ENCODE peak calls at places on chromosome 1, in nine cellular contexts. One of them, this sample, is unnamed.

GRCh38 chr1:93593868-93594602 is 87.6 kb downstream of the BCAR3 start:
- DNase-seq in fibroblast of pulmonary artery: no peak
- DNase-seq in epithelial cell of proximal tubule: no peak
- DNase-seq in HCT116: no peak
- DNase-seq in choroid plexus epithelial cell: no peak
- DNase-seq in endothelial cell: no peak
- DNase-seq in foreskin fibroblast: no peak
- DNase-seq in GM13976: no peak
- DNase-seq in WTC11: no peak
- DNase-seq in this sample: no peak

GRCh38 chr1:230274254-230274653 is 151.9 kb downstream of the PGBD5 start:
- DNase-seq in choroid plexus epithelial cell: no peak
- DNase-seq in GM13976: no peak
- DNase-seq in WTC11: peak
- DNase-seq in fibroblast of pulmonary artery: no peak
- DNase-seq in endothelial cell: no peak
- DNase-seq in foreskin fibroblast: no peak
- DNase-seq in HCT116: no peak
- DNase-seq in epithelial cell of proximal tubule: no peak
- DNase-seq in this sample: no peak

GRCh38 chr1:7500381-7501258 is 270.5 kb upstream of the VAMP3 start:
- DNase-seq in WTC11: no peak
- DNase-seq in choroid plexus epithelial cell: no peak
- DNase-seq in endothelial cell: no peak
- DNase-seq in foreskin fibroblast: no peak
- DNase-seq in GM13976: no peak
- DNase-seq in epithelial cell of proximal tubule: no peak
- DNase-seq in HCT116: no peak
- DNase-seq in fibroblast of pulmonary artery: no peak
- DNase-seq in this sample: no peak

GRCh38 chr1:172895050-172895460 is 155.7 kb downstream of the TNFSF18 start:
- DNase-seq in GM13976: peak
- DNase-seq in epithelial cell of proximal tubule: no peak
- DNase-seq in endothelial cell: no peak
- DNase-seq in fibroblast of pulmonary artery: no peak
- DNase-seq in WTC11: no peak
- DNase-seq in choroid plexus epithelial cell: peak
- DNase-seq in HCT116: no peak
- DNase-seq in foreskin fibroblast: no peak
- DNase-seq in this sample: peak

GRCh38 chr1:182235604-182235951 is 156.0 kb downstream of the GLUL start:
- DNase-seq in HCT116: no peak
- DNase-seq in foreskin fibroblast: no peak
- DNase-seq in fibroblast of pulmonary artery: no peak
- DNase-seq in epithelial cell of proximal tubule: no peak
- DNase-seq in choroid plexus epithelial cell: no peak
- DNase-seq in WTC11: no peak
- DNase-seq in endothelial cell: no peak
- DNase-seq in GM13976: no peak
- DNase-seq in this sample: peak

GRCh38 chr1:89989791-89990190 is 5.1 kb upstream of the ZNF326 start:
- DNase-seq in foreskin fibroblast: no peak
- DNase-seq in WTC11: no peak
- DNase-seq in GM13976: no peak
- DNase-seq in epithelial cell of proximal tubule: no peak
- DNase-seq in fibroblast of pulmonary artery: no peak
- DNase-seq in endothelial cell: no peak
- DNase-seq in choroid plexus epithelial cell: peak
- DNase-seq in HCT116: no peak
- DNase-seq in this sample: no peak

GRCh38 chr1:64982134-64982533 is 15.8 kb upstream of the JAK1 start:
- DNase-seq in epithelial cell of proximal tubule: peak
- DNase-seq in HCT116: no peak
- DNase-seq in GM13976: no peak
- DNase-seq in fibroblast of pulmonary artery: no peak
- DNase-seq in WTC11: no peak
- DNase-seq in endothelial cell: no peak
- DNase-seq in choroid plexus epithelial cell: no peak
- DNase-seq in foreskin fibroblast: no peak
- DNase-seq in this sample: no peak

GRCh38 chr1:101520302-101520701 is 283.5 kb downstream of the S1PR1 start:
- DNase-seq in endothelial cell: peak
- DNase-seq in foreskin fibroblast: peak
- DNase-seq in fibroblast of pulmonary artery: peak
- DNase-seq in epithelial cell of proximal tubule: no peak
- DNase-seq in WTC11: peak
- DNase-seq in HCT116: peak
- DNase-seq in GM13976: peak
- DNase-seq in choroid plexus epithelial cell: peak
- DNase-seq in this sample: peak

GRCh38 chr1:244969355-244970235 is 105.3 kb upstream of the HNRNPU start:
- DNase-seq in foreskin fibroblast: peak
- DNase-seq in HCT116: peak
- DNase-seq in GM13976: no peak
- DNase-seq in choroid plexus epithelial cell: peak
- DNase-seq in fibroblast of pulmonary artery: peak
- DNase-seq in endothelial cell: peak
- DNase-seq in epithelial cell of proximal tubule: peak
- DNase-seq in WTC11: peak
- DNase-seq in this sample: peak

DNA sequence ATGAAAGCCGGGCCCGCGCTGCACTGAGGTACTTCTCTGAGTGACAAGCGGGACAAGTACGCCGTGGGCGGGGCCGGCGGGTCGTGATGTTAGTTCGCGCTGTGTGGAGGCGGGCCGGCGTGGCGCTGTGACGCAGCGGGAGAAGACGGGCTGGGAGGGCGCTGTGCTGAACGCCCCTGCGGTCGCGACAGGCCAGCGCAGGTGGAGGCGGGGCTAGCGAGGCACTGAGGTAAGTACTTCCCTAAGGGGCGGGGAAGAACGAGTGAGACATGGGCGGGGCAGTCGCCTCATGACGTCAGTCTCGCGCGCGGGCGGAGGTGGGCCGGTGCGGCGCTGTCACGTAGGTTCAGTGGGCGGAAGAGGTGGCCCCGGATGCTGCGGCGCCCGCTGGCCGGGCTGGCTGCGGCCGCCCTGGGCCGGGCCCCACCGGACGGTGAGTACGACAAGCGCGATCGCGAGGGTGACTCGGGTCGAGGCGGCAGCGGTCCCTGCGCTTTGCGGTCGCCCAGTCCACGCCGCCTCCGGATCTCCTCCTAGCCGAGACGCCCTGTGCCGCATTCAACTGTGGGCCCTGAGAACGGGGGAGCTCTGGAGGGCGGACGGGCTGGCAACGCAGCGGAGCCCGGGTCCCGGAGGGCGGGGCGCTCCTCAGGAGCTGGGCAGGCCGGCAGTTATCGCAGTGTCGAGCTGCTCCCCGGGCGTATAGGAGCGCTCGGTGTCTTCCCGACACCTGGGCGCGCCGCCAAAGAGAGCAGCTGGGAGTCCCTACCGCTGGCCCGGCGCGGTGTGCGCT is at the start of gene GUK1:
- DNase-seq in foreskin fibroblast: peak
- DNase-seq in fibroblast of pulmonary artery: peak
- DNase-seq in HCT116: peak
- DNase-seq in choroid plexus epithelial cell: peak
- DNase-seq in epithelial cell of proximal tubule: peak
- DNase-seq in GM13976: peak
- DNase-seq in endothelial cell: peak
- DNase-seq in WTC11: peak
- DNase-seq in this sample: peak
- TF ChIP-seq CTCF in foreskin fibroblast: peak
- TF ChIP-seq CTCF in fibroblast of pulmonary artery: no peak
- TF ChIP-seq CTCF in HCT116: no peak
- TF ChIP-seq CTCF in choroid plexus epithelial cell: no peak
- TF ChIP-seq CTCF in epithelial cell of proximal tubule: peak
- TF ChIP-seq CTCF in GM13976: peak
- TF ChIP-seq CTCF in endothelial cell: no peak
- TF ChIP-seq CTCF in WTC11: no peak
- TF ChIP-seq CTCF in this sample: peak

GRCh38 chr1:225441314-225442119 is 13.7 kb upstream of the LBR start:
- DNase-seq in fibroblast of pulmonary artery: no peak
- DNase-seq in choroid plexus epithelial cell: peak
- DNase-seq in endothelial cell: no peak
- DNase-seq in WTC11: no peak
- DNase-seq in epithelial cell of proximal tubule: no peak
- DNase-seq in HCT116: no peak
- DNase-seq in GM13976: no peak
- DNase-seq in foreskin fibroblast: no peak
- DNase-seq in this sample: peak
- TF ChIP-seq CTCF in fibroblast of pulmonary artery: peak
- TF ChIP-seq CTCF in choroid plexus epithelial cell: peak
- TF ChIP-seq CTCF in endothelial cell: no peak
- TF ChIP-seq CTCF in WTC11: no peak
- TF ChIP-seq CTCF in epithelial cell of proximal tubule: peak
- TF ChIP-seq CTCF in HCT116: peak
- TF ChIP-seq CTCF in GM13976: peak
- TF ChIP-seq CTCF in foreskin fibroblast: peak
- TF ChIP-seq CTCF in this sample: peak

DNA sequence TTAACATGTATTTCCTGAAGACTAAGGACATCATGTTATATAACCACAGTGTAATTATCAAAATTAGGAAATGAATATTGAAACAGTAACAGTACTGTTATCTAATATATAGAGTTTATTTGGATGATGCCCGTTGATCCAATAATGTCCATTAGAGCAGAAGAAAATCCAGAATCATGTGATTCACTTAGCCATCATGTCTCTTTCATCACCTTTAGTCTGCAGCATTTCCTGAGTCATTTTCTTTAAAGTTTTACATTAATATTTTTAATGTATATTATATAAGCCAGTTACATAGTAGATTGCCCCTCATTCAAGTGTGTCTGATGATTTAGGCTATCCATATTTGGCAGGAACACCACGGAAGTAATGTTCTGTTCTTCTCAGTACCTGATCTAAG is 28.9 kb downstream of the MPZL1 start:
- DNase-seq in epithelial cell of proximal tubule: no peak
- DNase-seq in foreskin fibroblast: no peak
- DNase-seq in HCT116: no peak
- DNase-seq in GM13976: no peak
- DNase-seq in choroid plexus epithelial cell: no peak
- DNase-seq in fibroblast of pulmonary artery: no peak
- DNase-seq in WTC11: no peak
- DNase-seq in endothelial cell: no peak
- DNase-seq in this sample: no peak
- TF ChIP-seq CTCF in epithelial cell of proximal tubule: no peak
- TF ChIP-seq CTCF in foreskin fibroblast: no peak
- TF ChIP-seq CTCF in HCT116: no peak
- TF ChIP-seq CTCF in GM13976: no peak
- TF ChIP-seq CTCF in choroid plexus epithelial cell: no peak
- TF ChIP-seq CTCF in fibroblast of pulmonary artery: no peak
- TF ChIP-seq CTCF in WTC11: no peak
- TF ChIP-seq CTCF in endothelial cell: no peak
- TF ChIP-seq CTCF in this sample: no peak

GRCh38 chr1:151199860-151200581 is 1.7 kb downstream of the PIP5K1A start:
- DNase-seq in WTC11: no peak
- DNase-seq in epithelial cell of proximal tubule: peak
- DNase-seq in GM13976: no peak
- DNase-seq in choroid plexus epithelial cell: peak
- DNase-seq in foreskin fibroblast: peak
- DNase-seq in endothelial cell: no peak
- DNase-seq in fibroblast of pulmonary artery: peak
- DNase-seq in HCT116: no peak
- DNase-seq in this sample: peak

GRCh38 chr1:151193856-151194255 is 3.9 kb upstream of the VPS72 start:
- DNase-seq in HCT116: no peak
- DNase-seq in choroid plexus epithelial cell: no peak
- DNase-seq in foreskin fibroblast: no peak
- DNase-seq in fibroblast of pulmonary artery: no peak
- DNase-seq in endothelial cell: no peak
- DNase-seq in WTC11: no peak
- DNase-seq in GM13976: no peak
- DNase-seq in epithelial cell of proximal tubule: no peak
- DNase-seq in this sample: no peak

GRCh38 chr1:151197863-151198253 is 494 bp upstream of the PIP5K1A start:
- DNase-seq in endothelial cell: no peak
- DNase-seq in HCT116: no peak
- DNase-seq in WTC11: no peak
- DNase-seq in epithelial cell of proximal tubule: no peak
- DNase-seq in foreskin fibroblast: no peak
- DNase-seq in choroid plexus epithelial cell: no peak
- DNase-seq in fibroblast of pulmonary artery: no peak
- DNase-seq in GM13976: no peak
- DNase-seq in this sample: no peak

GRCh38 chr1:151196292-151196800 is 2.0 kb upstream of the PIP5K1A start:
- DNase-seq in choroid plexus epithelial cell: peak
- DNase-seq in GM13976: peak
- DNase-seq in fibroblast of pulmonary artery: peak
- DNase-seq in HCT116: peak
- DNase-seq in epithelial cell of proximal tubule: peak
- DNase-seq in WTC11: peak
- DNase-seq in foreskin fibroblast: peak
- DNase-seq in endothelial cell: peak
- DNase-seq in this sample: peak

GRCh38 chr1:151198254-151199127 is at the start of gene PIP5K1A:
- DNase-seq in HCT116: peak
- DNase-seq in foreskin fibroblast: peak
- DNase-seq in fibroblast of pulmonary artery: peak
- DNase-seq in epithelial cell of proximal tubule: peak
- DNase-seq in endothelial cell: peak
- DNase-seq in choroid plexus epithelial cell: peak
- DNase-seq in WTC11: peak
- DNase-seq in GM13976: peak
- DNase-seq in this sample: peak
- TF ChIP-seq CTCF in HCT116: no peak
- TF ChIP-seq CTCF in foreskin fibroblast: no peak
- TF ChIP-seq CTCF in fibroblast of pulmonary artery: no peak
- TF ChIP-seq CTCF in epithelial cell of proximal tubule: no peak
- TF ChIP-seq CTCF in endothelial cell: no peak
- TF ChIP-seq CTCF in choroid plexus epithelial cell: no peak
- TF ChIP-seq CTCF in WTC11: no peak
- TF ChIP-seq CTCF in GM13976: no peak
- TF ChIP-seq CTCF in this sample: no peak

DNA sequence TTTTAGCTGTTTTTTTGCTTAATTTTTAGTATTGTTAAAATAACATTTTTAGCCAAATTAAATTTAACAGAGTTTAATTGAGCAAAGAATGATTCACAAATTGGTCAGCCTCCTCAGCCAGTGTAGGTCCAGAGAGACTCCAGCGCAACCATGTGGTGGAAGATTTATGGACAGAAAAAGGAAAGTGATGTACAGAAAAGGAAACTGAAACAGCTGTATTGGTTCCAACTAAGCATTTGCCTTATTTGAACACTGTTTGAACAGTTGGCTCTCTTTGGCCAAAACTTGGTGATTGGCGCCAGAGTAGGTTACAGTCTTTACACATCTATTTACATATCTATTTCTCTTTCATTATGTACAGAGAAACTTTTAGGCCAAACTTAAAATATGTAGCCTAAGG is 19.4 kb downstream of the RPS6KC1 start:
- DNase-seq in WTC11: no peak
- DNase-seq in GM13976: peak
- DNase-seq in epithelial cell of proximal tubule: no peak
- DNase-seq in choroid plexus epithelial cell: peak
- DNase-seq in foreskin fibroblast: peak
- DNase-seq in fibroblast of pulmonary artery: peak
- DNase-seq in endothelial cell: no peak
- DNase-seq in HCT116: no peak
- DNase-seq in this sample: peak
- TF ChIP-seq CTCF in WTC11: no peak
- TF ChIP-seq CTCF in GM13976: peak
- TF ChIP-seq CTCF in epithelial cell of proximal tubule: peak
- TF ChIP-seq CTCF in choroid plexus epithelial cell: peak
- TF ChIP-seq CTCF in foreskin fibroblast: no peak
- TF ChIP-seq CTCF in fibroblast of pulmonary artery: peak
- TF ChIP-seq CTCF in endothelial cell: no peak
- TF ChIP-seq CTCF in HCT116: peak
- TF ChIP-seq CTCF in this sample: peak

This sample was measured in GM12865.